ENCODE peak calls at places on chromosome 11, in five cellular contexts. O is endothelial cell of umbilical vein, Z is Panc1, T is GM23338, J is HCT116. L is an unnamed sample.

GRCh38 chr11:63951779-63952536 is 13.2 kb downstream of the NAA40 start:
- DNase-seq in O (no peak), Z (no peak), T (no peak), J (no peak), L (no peak)

GRCh38 chr11:116857936-116858335 is 20.5 kb upstream of the APOA1 start:
- DNase-seq in O (no peak), Z (no peak), T (no peak), J (no peak), L (no peak)

GRCh38 chr11:85953491-85954143 is 98.4 kb downstream of the CCDC83 start:
- DNase-seq in O (no peak), Z (no peak), T (no peak), J (no peak), L (no peak)

GRCh38 chr11:125091247-125091876 is 20.1 kb downstream of the TMEM218 start:
- DNase-seq in O (peak), Z (peak), T (peak), J (no peak), L (no peak)

GRCh38 chr11:93000511-93001476 is 31.3 kb downstream of the MTNR1B start:
- DNase-seq in O (peak), Z (peak), T (no peak), J (peak), L (no peak)

GRCh38 chr11:36195496-36196346 is 93.5 kb downstream of the COMMD9 start:
- DNase-seq in O (peak), Z (no peak), T (no peak), J (no peak), L (no peak)

GRCh38 chr11:76131585-76131984 is 74.7 kb downstream of the WNT11 start:
- DNase-seq in O (no peak), Z (no peak), T (no peak), J (no peak), L (no peak)

GRCh38 chr11:12234216-12234615 is 123.8 kb downstream of the MICAL2 start:
- DNase-seq in O (no peak), Z (no peak), T (no peak), J (no peak), L (no peak)

GRCh38 chr11:112157274-112157766 is 6.6 kb downstream of the IL18 start:
- DNase-seq in O (peak), Z (peak), T (no peak), J (peak), L (peak)

GRCh38 chr11:75406338-75406777 is 7.0 kb downstream of the RPS3 start:
- DNase-seq in O (peak), Z (no peak), T (no peak), J (no peak), L (no peak)

GRCh38 chr11:128152796-128153696 is 434.3 kb downstream of the ETS1 start:
- DNase-seq in O (no peak), Z (no peak), T (no peak), J (no peak), L (no peak)

GRCh38 chr11:86551693-86552092 is 120.7 kb downstream of the ME3 start:
- DNase-seq in O (no peak), Z (no peak), T (no peak), J (no peak), L (no peak)

GRCh38 chr11:106585061-106585460 is 433.2 kb downstream of the GUCY1A2 start:
- DNase-seq in O (no peak), Z (no peak), T (peak), J (no peak), L (no peak)

GRCh38 chr11:106389096-106389495 is 311.6 kb downstream of the AASDHPPT start:
- DNase-seq in O (no peak), Z (no peak), T (no peak), J (no peak), L (no peak)

GRCh38 chr11:46710821-46711269 is 8.2 kb upstream of the F2 start:
- DNase-seq in O (no peak), Z (peak), T (no peak), J (no peak), L (no peak)

GRCh38 chr11:133072366-133072765 is 459.9 kb downstream of the OPCML start:
- DNase-seq in O (no peak), Z (no peak), T (no peak), J (no peak), L (no peak)

GRCh38 chr11:15266999-15267398 is 152.3 kb downstream of the INSC start:
- DNase-seq in O (no peak), Z (no peak), T (no peak), J (no peak), L (no peak)

GRCh38 chr11:96279018-96279417 is 64.0 kb downstream of the MAML2 start:
- DNase-seq in O (no peak), Z (no peak), T (no peak), J (no peak), L (no peak)

GRCh38 chr11:36775157-36775556 is 177.1 kb upstream of the RAG2 start:
- DNase-seq in O (no peak), Z (no peak), T (no peak), J (no peak), L (no peak)

GRCh38 chr11:128757235-128757711 is 63.4 kb downstream of the FLI1 start:
- DNase-seq in O (peak), Z (no peak), T (peak), J (peak), L (peak)

GRCh38 chr11:720642-721346 is 14.8 kb downstream of the EPS8L2 start:
- DNase-seq in O (no peak), Z (no peak), T (peak), J (no peak), L (no peak)

GRCh38 chr11:57638811-57639320 is 10.8 kb downstream of the YPEL4 start:
- DNase-seq in O (no peak), Z (no peak), T (no peak), J (no peak), L (no peak)

GRCh38 chr11:57635236-57635635 is 14.5 kb downstream of the YPEL4 start:
- DNase-seq in O (no peak), Z (no peak), T (no peak), J (no peak), L (no peak)

GRCh38 chr11:57638005-57638760 is 11.5 kb downstream of the YPEL4 start:
- DNase-seq in O (peak), Z (no peak), T (peak), J (no peak), L (peak)

GRCh38 chr11:57639321-57640067 is 10.2 kb downstream of the YPEL4 start:
- DNase-seq in O (peak), Z (no peak), T (peak), J (no peak), L (peak)

DNA sequence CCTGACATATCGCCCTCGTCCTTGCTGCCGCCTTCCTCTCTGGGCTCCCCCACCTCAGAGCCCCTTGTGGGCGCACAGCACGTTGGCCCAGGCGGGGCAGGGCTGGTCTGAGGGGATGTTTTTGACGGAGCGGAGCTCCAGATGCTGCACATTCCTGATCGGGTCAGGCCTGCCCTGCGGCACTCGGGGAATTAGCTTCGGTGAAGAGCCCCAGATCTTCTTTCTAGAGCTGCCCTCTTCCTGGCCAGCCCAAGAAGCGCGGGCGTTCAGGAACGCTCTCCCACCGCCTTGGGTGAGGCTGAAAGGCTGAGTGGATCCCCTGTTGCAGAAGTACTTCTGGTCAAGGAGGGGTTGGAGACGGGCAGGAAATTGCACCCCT is 12.1 kb downstream of the YPEL4 start:
- DNase-seq in O (no peak), Z (no peak), T (peak), J (no peak), L (peak)
- H3K4me3 ChIP-seq in O (peak), Z (peak), T (peak), J (peak), L (peak)

GRCh38 chr11:68355471-68355870 is 43.1 kb downstream of the LRP5 start:
- DNase-seq in O (no peak), Z (no peak), T (no peak), J (no peak), L (no peak)

GRCh38 chr11:68352591-68352990 is 40.2 kb downstream of the LRP5 start:
- DNase-seq in O (no peak), Z (peak), T (no peak), J (no peak), L (no peak)

GRCh38 chr11:68353118-68353517 is 40.7 kb downstream of the LRP5 start:
- DNase-seq in O (no peak), Z (no peak), T (no peak), J (no peak), L (no peak)

GRCh38 chr11:68353669-68354068 is 41.3 kb downstream of the LRP5 start:
- DNase-seq in O (no peak), Z (no peak), T (no peak), J (no peak), L (no peak)

GRCh38 chr11:68354181-68354872 is 41.9 kb downstream of the LRP5 start:
- DNase-seq in O (peak), Z (peak), T (peak), J (peak), L (peak)
- TF ChIP-seq POLR2AphosphoS5 in O (no peak), Z (no peak), T (no peak), J (no peak), L (no peak)

DNA sequence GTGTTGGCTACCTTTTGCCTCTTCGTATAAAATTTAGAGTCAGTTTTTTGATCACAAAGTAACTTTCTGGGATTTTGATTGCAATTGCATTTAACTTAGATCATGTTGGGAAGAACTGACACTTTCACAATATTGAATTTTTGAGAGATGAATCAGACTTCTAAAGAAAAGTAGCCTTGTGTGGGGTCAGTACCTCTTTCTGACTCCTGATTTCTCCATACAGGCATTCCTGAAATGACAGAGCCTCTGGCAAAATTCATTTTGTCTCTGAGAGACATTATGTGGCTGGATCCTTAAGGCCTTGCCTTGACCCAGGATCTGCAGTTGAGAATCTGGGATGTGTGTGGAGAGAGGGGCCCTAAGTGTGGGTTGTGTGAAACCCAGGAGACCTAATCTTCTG is 37.8 kb downstream of the PPFIBP2 start:
- DNase-seq in O (no peak), Z (no peak), T (no peak), J (no peak), L (no peak)
- H3K27ac ChIP-seq in O (no peak), Z (no peak), T (no peak), J (no peak), L (no peak)

GRCh38 chr11:45079943-45080719 is 66.3 kb upstream of the PRDM11 start:
- DNase-seq in O (no peak), Z (no peak), T (no peak), J (no peak), L (no peak)
- H3K4me3 ChIP-seq in O (no peak), Z (no peak), T (no peak), J (no peak), L (no peak)

DNA sequence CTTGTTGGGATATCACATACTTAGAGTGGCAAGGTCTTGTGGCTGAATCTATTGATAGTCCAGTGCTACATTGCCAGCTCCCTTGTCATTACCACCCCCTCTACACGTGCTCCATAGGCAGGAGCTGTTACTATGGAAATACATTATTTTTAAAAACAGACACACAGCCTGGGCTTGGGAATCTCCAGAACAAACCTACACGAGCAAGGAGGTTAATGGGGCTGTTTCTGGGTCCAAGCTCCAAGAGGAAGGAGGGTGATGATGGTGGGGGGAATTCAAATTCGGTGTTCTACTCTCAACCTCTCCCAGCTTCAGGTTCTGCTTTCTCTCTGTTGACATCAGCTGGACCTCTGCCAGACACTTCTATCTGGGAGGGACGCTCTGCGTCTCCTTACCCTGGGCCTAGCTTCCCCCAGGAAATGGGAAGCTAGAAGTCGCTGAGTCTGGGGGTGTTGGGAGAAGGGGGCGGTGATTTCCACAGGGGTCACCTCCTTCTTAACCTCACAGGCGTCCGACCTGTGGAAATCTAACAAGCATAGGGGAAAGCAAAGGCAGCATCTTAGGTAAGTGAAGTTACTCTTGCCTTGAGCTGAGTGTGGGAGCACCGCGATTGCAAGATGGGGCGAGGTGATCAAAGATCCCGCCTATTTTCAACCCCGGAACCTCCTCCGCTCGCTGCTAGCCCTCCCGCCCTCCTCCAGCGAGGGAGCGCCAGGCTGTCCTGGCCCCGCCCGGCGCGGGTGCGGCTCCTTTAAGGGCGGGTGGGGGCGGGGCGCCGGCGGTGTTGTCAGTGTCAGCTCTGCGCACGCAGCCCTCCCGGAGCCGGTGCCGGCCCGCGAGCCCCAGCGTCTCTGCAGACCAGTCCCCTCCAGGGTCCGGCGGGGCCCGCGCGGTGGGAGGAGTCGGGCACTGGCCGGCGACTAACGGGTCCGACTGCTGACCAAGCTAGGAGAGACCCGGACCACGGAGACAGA is at the start of gene C2CD2L:
- DNase-seq in O (peak), Z (no peak), T (peak), J (peak), L (peak)
- TF ChIP-seq POLR2AphosphoS5 in O (peak), Z (no peak), T (peak), J (peak), L (peak)

DNA sequence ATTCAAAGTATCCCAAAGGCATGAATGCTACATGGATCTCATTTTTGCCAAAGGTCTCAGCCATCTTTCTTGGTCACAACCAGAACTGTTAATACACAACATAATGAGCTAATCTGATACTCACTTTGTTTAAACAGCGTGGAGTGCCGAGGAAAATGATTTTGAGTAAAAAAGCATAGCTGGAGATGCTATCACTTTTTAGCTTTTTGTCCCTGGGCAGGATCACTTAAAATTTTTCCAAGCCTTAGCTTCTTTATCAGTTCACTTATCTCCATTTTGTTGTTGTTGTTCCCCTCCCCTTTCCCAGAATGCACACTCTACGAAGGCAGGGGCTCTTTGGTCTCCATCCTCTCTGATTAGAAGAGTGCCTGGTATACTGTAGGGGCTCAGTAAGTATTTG is 229.3 kb upstream of the NARS2 start:
- DNase-seq in O (no peak), Z (no peak), T (no peak), J (no peak), L (no peak)
- H3K27ac ChIP-seq in O (no peak), Z (no peak), T (no peak), J (no peak), L (no peak)

DNA sequence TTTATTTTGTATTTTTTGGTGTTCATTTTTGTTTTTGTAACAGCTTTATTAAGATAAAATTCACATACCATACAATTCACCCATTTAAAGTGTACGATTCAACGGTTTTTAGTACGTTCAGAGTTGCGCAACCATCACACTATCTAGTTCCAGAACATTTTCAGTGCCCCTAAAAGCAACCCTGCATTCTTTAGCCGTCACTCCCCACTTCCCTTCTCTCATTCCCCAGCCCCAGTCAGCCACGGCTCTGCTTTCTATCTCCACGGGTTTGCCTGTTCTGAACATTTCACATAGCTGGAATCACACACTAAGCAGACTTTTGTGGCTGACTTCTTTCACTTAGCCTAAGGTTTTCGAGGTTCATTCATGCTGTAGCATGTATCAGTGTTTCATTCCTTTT is 9.6 kb upstream of the KCNQ1OT1 start:
- DNase-seq in O (no peak), Z (no peak), T (no peak), J (no peak), L (no peak)
- H3K4me3 ChIP-seq in O (no peak), Z (no peak), T (no peak), J (no peak), L (no peak)

GRCh38 chr11:45247433-45247832 is 38.7 kb downstream of the SYT13 start:
- DNase-seq in O (no peak), Z (no peak), T (no peak), J (no peak), L (no peak)
- TF ChIP-seq POLR2AphosphoS5 in O (no peak), Z (no peak), T (no peak), J (no peak), L (no peak)